ENCODE peak calls at places on chromosomes 3 and 15, in seven cellular contexts. One of them, this sample, is unnamed.

GRCh38 chr15:58299311-58299850 is 132.4 kb upstream of the LIPC start:
- DNase-seq in neural progenitor cell: no peak
- DNase-seq in cardiac muscle cell: no peak
- DNase-seq in A549: no peak
- DNase-seq in lower lobe of right lung: no peak
- DNase-seq in aorta: no peak
- DNase-seq in body of pancreas: peak; percentile 33
- DNase-seq in this sample: no peak

GRCh38 chr3:111210866-111211564 is 139.4 kb downstream of the NECTIN3 start:
- DNase-seq in A549: no peak
- DNase-seq in neural progenitor cell: peak; percentile 36
- DNase-seq in aorta: no peak
- DNase-seq in lower lobe of right lung: no peak
- DNase-seq in cardiac muscle cell: no peak
- DNase-seq in body of pancreas: no peak
- DNase-seq in this sample: no peak

GRCh38 chr3:67362686-67363085 is 291.7 kb downstream of the SUCLG2 start:
- DNase-seq in body of pancreas: no peak
- DNase-seq in neural progenitor cell: no peak
- DNase-seq in lower lobe of right lung: no peak
- DNase-seq in cardiac muscle cell: no peak
- DNase-seq in A549: no peak
- DNase-seq in aorta: no peak
- DNase-seq in this sample: no peak

GRCh38 chr15:48250640-48251076 is 44.6 kb downstream of the SLC12A1 start:
- DNase-seq in lower lobe of right lung: no peak
- DNase-seq in cardiac muscle cell: peak; percentile 67
- DNase-seq in body of pancreas: peak; percentile 37
- DNase-seq in A549: peak; percentile 13
- DNase-seq in aorta: no peak
- DNase-seq in neural progenitor cell: peak; percentile 70
- DNase-seq in this sample: peak; percentile 66

GRCh38 chr3:123298903-123299302 is 97.2 kb downstream of the SEC22A start:
- DNase-seq in cardiac muscle cell: no peak
- DNase-seq in aorta: no peak
- DNase-seq in neural progenitor cell: no peak
- DNase-seq in body of pancreas: no peak
- DNase-seq in A549: peak; percentile 16
- DNase-seq in lower lobe of right lung: no peak
- DNase-seq in this sample: no peak

GRCh38 chr3:89983449-89983848 is 876.0 kb downstream of the EPHA3 start:
- DNase-seq in neural progenitor cell: no peak
- DNase-seq in aorta: no peak
- DNase-seq in body of pancreas: no peak
- DNase-seq in cardiac muscle cell: no peak
- DNase-seq in lower lobe of right lung: no peak
- DNase-seq in A549: no peak
- DNase-seq in this sample: no peak

GRCh38 chr15:100670505-100671021 is 68.2 kb downstream of the ASB7 start:
- DNase-seq in A549: no peak
- DNase-seq in cardiac muscle cell: no peak
- DNase-seq in body of pancreas: no peak
- DNase-seq in aorta: no peak
- DNase-seq in neural progenitor cell: no peak
- DNase-seq in lower lobe of right lung: no peak
- DNase-seq in this sample: no peak

GRCh38 chr3:184656430-184656990 is 55.4 kb downstream of the MAGEF1 start:
- DNase-seq in cardiac muscle cell: no peak
- DNase-seq in neural progenitor cell: no peak
- DNase-seq in aorta: no peak
- DNase-seq in A549: no peak
- DNase-seq in body of pancreas: no peak
- DNase-seq in lower lobe of right lung: no peak
- DNase-seq in this sample: no peak

GRCh38 chr3:24713516-24713915 is 218.9 kb upstream of the THRB start:
- DNase-seq in cardiac muscle cell: no peak
- DNase-seq in A549: no peak
- DNase-seq in body of pancreas: no peak
- DNase-seq in neural progenitor cell: no peak
- DNase-seq in aorta: no peak
- DNase-seq in lower lobe of right lung: no peak
- DNase-seq in this sample: no peak

GRCh38 chr3:195708626-195709481 is 11.9 kb upstream of the MUC20 start:
- DNase-seq in aorta: peak; percentile 41
- DNase-seq in cardiac muscle cell: no peak
- DNase-seq in body of pancreas: no peak
- DNase-seq in neural progenitor cell: no peak
- DNase-seq in lower lobe of right lung: no peak
- DNase-seq in A549: no peak
- DNase-seq in this sample: no peak

GRCh38 chr15:40879609-40880008 is 5.6 kb upstream of the RHOV start:
- DNase-seq in aorta: no peak
- DNase-seq in cardiac muscle cell: no peak
- DNase-seq in neural progenitor cell: no peak
- DNase-seq in lower lobe of right lung: no peak
- DNase-seq in A549: no peak
- DNase-seq in body of pancreas: no peak
- DNase-seq in this sample: no peak

GRCh38 chr3:123432832-123433523 is 15.9 kb downstream of the ADCY5 start:
- DNase-seq in A549: no peak
- DNase-seq in cardiac muscle cell: no peak
- DNase-seq in body of pancreas: no peak
- DNase-seq in lower lobe of right lung: no peak
- DNase-seq in aorta: no peak
- DNase-seq in neural progenitor cell: no peak
- DNase-seq in this sample: no peak

GRCh38 chr15:48354694-48355303 is 23.6 kb downstream of the DUT start:
- DNase-seq in aorta: no peak
- DNase-seq in lower lobe of right lung: no peak
- DNase-seq in A549: no peak
- DNase-seq in cardiac muscle cell: no peak
- DNase-seq in neural progenitor cell: no peak
- DNase-seq in body of pancreas: no peak
- DNase-seq in this sample: no peak

GRCh38 chr3:197238842-197239241 is 59.6 kb downstream of the DLG1 start:
- DNase-seq in A549: no peak
- DNase-seq in lower lobe of right lung: no peak
- DNase-seq in body of pancreas: no peak
- DNase-seq in aorta: no peak
- DNase-seq in neural progenitor cell: no peak
- DNase-seq in cardiac muscle cell: no peak
- DNase-seq in this sample: no peak
- H3K9me3 ChIP-seq in A549: peaks cover 22% of the 10 kb centered on the region
- H3K9me3 ChIP-seq in lower lobe of right lung: peaks cover 31% of the 10 kb centered on the region
- H3K9me3 ChIP-seq in body of pancreas: peaks cover 10% of the 10 kb centered on the region
- H3K9me3 ChIP-seq in aorta: peaks cover 5% of the 10 kb centered on the region
- H3K9me3 ChIP-seq in neural progenitor cell: peaks cover 3% of the 10 kb centered on the region
- H3K9me3 ChIP-seq in cardiac muscle cell: no peaks in the 10 kb centered on the region
- H3K9me3 ChIP-seq in this sample: peaks cover 10% of the 10 kb centered on the region

GRCh38 chr15:60651155-60651554 is 172.2 kb upstream of the ICE2 start:
- DNase-seq in A549: no peak
- DNase-seq in cardiac muscle cell: no peak
- DNase-seq in neural progenitor cell: no peak
- DNase-seq in lower lobe of right lung: no peak
- DNase-seq in body of pancreas: no peak
- DNase-seq in aorta: no peak
- DNase-seq in this sample: no peak
- H3K4me1 ChIP-seq in A549: no peaks in the 10 kb centered on the region
- H3K4me1 ChIP-seq in cardiac muscle cell: peaks cover 17% of the 10 kb centered on the region
- H3K4me1 ChIP-seq in neural progenitor cell: peaks cover 50% of the 10 kb centered on the region
- H3K4me1 ChIP-seq in lower lobe of right lung: peaks cover 33% of the 10 kb centered on the region
- H3K4me1 ChIP-seq in body of pancreas: no peaks in the 10 kb centered on the region
- H3K4me1 ChIP-seq in aorta: no peaks in the 10 kb centered on the region
- H3K4me1 ChIP-seq in this sample: no peaks in the 10 kb centered on the region

GRCh38 chr3:138646527-138646926 is 38.0 kb downstream of the FAIM start:
- DNase-seq in cardiac muscle cell: no peak
- DNase-seq in neural progenitor cell: no peak
- DNase-seq in A549: no peak
- DNase-seq in lower lobe of right lung: no peak
- DNase-seq in body of pancreas: no peak
- DNase-seq in aorta: no peak
- DNase-seq in this sample: no peak
- H3K9me3 ChIP-seq in cardiac muscle cell: no peaks in the 10 kb centered on the region
- H3K9me3 ChIP-seq in neural progenitor cell: peaks cover 41% of the 10 kb centered on the region
- H3K9me3 ChIP-seq in A549: peaks cover 42% of the 10 kb centered on the region
- H3K9me3 ChIP-seq in lower lobe of right lung: peaks cover 51% of the 10 kb centered on the region
- H3K9me3 ChIP-seq in body of pancreas: peaks cover 7% of the 10 kb centered on the region
- H3K9me3 ChIP-seq in aorta: peaks cover 3% of the 10 kb centered on the region
- H3K9me3 ChIP-seq in this sample: no peaks in the 10 kb centered on the region

DNA sequence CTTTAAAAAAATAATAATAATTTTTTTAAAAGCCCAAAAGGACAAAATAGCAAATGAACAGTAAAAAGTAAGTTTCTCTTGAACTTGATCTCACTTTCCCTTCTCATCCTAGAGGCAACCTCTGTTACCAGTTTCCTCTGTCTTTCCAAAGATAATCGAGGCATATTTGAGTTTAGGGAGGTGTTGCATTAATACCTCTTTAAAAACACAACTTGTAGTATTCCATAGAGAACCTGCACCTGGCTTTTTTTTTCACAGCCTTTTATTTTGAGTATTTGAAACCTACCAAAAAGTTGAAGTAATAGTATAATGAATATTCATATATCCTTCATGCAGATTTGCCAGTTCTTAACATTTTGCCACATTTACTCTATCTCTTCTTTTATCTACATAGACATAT is 9.1 kb downstream of the CSK start:
- DNase-seq in aorta: no peak
- DNase-seq in A549: no peak
- DNase-seq in cardiac muscle cell: no peak
- DNase-seq in body of pancreas: no peak
- DNase-seq in lower lobe of right lung: no peak
- DNase-seq in neural progenitor cell: no peak
- DNase-seq in this sample: no peak
- H3K4me1 ChIP-seq in aorta: no peaks in the 10 kb centered on the region
- H3K4me1 ChIP-seq in A549: peaks cover 17% of the 10 kb centered on the region
- H3K4me1 ChIP-seq in cardiac muscle cell: peaks cover 30% of the 10 kb centered on the region
- H3K4me1 ChIP-seq in body of pancreas: peaks cover 28% of the 10 kb centered on the region
- H3K4me1 ChIP-seq in lower lobe of right lung: peaks cover 86% of the 10 kb centered on the region
- H3K4me1 ChIP-seq in neural progenitor cell: peaks cover 20% of the 10 kb centered on the region
- H3K4me1 ChIP-seq in this sample: peaks cover 3% of the 10 kb centered on the region

GRCh38 chr3:197239857-197240256 is 58.6 kb downstream of the DLG1 start:
- DNase-seq in A549: no peak
- DNase-seq in lower lobe of right lung: no peak
- DNase-seq in neural progenitor cell: no peak
- DNase-seq in cardiac muscle cell: no peak
- DNase-seq in body of pancreas: no peak
- DNase-seq in aorta: no peak
- DNase-seq in this sample: no peak

GRCh38 chr3:197241173-197241572 is 57.2 kb downstream of the DLG1 start:
- DNase-seq in body of pancreas: no peak
- DNase-seq in neural progenitor cell: no peak
- DNase-seq in A549: no peak
- DNase-seq in lower lobe of right lung: no peak
- DNase-seq in cardiac muscle cell: no peak
- DNase-seq in aorta: no peak
- DNase-seq in this sample: no peak

GRCh38 chr3:197236362-197236761 is 62.0 kb downstream of the DLG1 start:
- DNase-seq in aorta: no peak
- DNase-seq in lower lobe of right lung: no peak
- DNase-seq in body of pancreas: no peak
- DNase-seq in neural progenitor cell: no peak
- DNase-seq in A549: no peak
- DNase-seq in cardiac muscle cell: no peak
- DNase-seq in this sample: no peak

GRCh38 chr3:197234947-197235914 is 63.2 kb downstream of the DLG1 start:
- DNase-seq in aorta: no peak
- DNase-seq in neural progenitor cell: no peak
- DNase-seq in cardiac muscle cell: no peak
- DNase-seq in body of pancreas: peak; percentile 6
- DNase-seq in lower lobe of right lung: no peak
- DNase-seq in A549: no peak
- DNase-seq in this sample: no peak

GRCh38 chr3:197237897-197238296 is 60.5 kb downstream of the DLG1 start:
- DNase-seq in lower lobe of right lung: no peak
- DNase-seq in aorta: no peak
- DNase-seq in A549: no peak
- DNase-seq in neural progenitor cell: no peak
- DNase-seq in cardiac muscle cell: no peak
- DNase-seq in body of pancreas: no peak
- DNase-seq in this sample: no peak
- H3K9me3 ChIP-seq in lower lobe of right lung: peaks cover 23% of the 10 kb centered on the region
- H3K9me3 ChIP-seq in aorta: peaks cover 5% of the 10 kb centered on the region
- H3K9me3 ChIP-seq in A549: peaks cover 13% of the 10 kb centered on the region
- H3K9me3 ChIP-seq in neural progenitor cell: peaks cover 3% of the 10 kb centered on the region
- H3K9me3 ChIP-seq in cardiac muscle cell: no peaks in the 10 kb centered on the region
- H3K9me3 ChIP-seq in body of pancreas: peaks cover 4% of the 10 kb centered on the region
- H3K9me3 ChIP-seq in this sample: peaks cover 6% of the 10 kb centered on the region

DNA sequence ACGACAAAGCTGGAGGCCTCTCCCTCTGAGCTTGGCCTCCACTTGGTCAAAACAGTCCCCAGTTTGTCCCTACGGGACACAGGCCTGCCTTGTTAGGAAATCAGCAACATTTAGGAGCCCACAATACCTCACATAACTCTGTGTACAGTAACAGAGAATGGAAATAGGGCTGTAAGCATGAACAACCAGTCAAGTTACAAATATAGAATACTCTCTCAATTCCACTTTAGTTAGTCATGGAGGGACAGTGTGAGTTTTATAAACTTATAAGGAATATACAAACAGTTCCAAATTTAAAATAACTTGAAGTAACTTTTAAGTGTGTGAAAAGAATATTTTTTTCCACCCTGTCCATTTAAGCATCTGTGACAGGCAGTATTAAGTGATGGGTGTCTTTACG is 129.4 kb downstream of the PGPEP1L start:
- DNase-seq in lower lobe of right lung: no peak
- DNase-seq in A549: no peak
- DNase-seq in cardiac muscle cell: no peak
- DNase-seq in neural progenitor cell: no peak
- DNase-seq in aorta: no peak
- DNase-seq in body of pancreas: no peak
- DNase-seq in this sample: no peak
- H3K4me1 ChIP-seq in lower lobe of right lung: peaks cover 45% of the 10 kb centered on the region
- H3K4me1 ChIP-seq in A549: peaks cover 95% of the 10 kb centered on the region
- H3K4me1 ChIP-seq in cardiac muscle cell: peaks cover 48% of the 10 kb centered on the region
- H3K4me1 ChIP-seq in neural progenitor cell: peaks cover 54% of the 10 kb centered on the region
- H3K4me1 ChIP-seq in aorta: peaks cover 13% of the 10 kb centered on the region
- H3K4me1 ChIP-seq in body of pancreas: peaks cover 27% of the 10 kb centered on the region
- H3K4me1 ChIP-seq in this sample: peaks cover 7% of the 10 kb centered on the region

GRCh38 chr3:7657214-7658112 is 796.5 kb downstream of the GRM7 start:
- DNase-seq in body of pancreas: no peak
- DNase-seq in cardiac muscle cell: peak; percentile 13
- DNase-seq in A549: no peak
- DNase-seq in neural progenitor cell: no peak
- DNase-seq in aorta: no peak
- DNase-seq in lower lobe of right lung: no peak
- DNase-seq in this sample: no peak
- H3K9me3 ChIP-seq in body of pancreas: no peaks in the 10 kb centered on the region
- H3K9me3 ChIP-seq in cardiac muscle cell: no peaks in the 10 kb centered on the region
- H3K9me3 ChIP-seq in A549: no peaks in the 10 kb centered on the region
- H3K9me3 ChIP-seq in neural progenitor cell: no peaks in the 10 kb centered on the region
- H3K9me3 ChIP-seq in aorta: no peaks in the 10 kb centered on the region
- H3K9me3 ChIP-seq in lower lobe of right lung: no peaks in the 10 kb centered on the region
- H3K9me3 ChIP-seq in this sample: no peaks in the 10 kb centered on the region

This sample was measured in HAP-1.